ENCODE peak calls at places on chromosomes 13 and 19, in eight cellular contexts. L is A172; O is nephron progenitor cell; M is stimulated activated CD8-positive, alpha-beta memory T cell treated with anti-CD3 and anti-CD28 coated beads, Interleukin-4, amount 100 ng/mL, for 1 hour; J is GF-D8; A is GOT3; G is T-cell; H is A549. R is an unnamed sample.

GRCh38 chr19:47758433-47758784 is 13.1 kb downstream of the NOP53 start:
- DNase-seq in L (no peak), O (no peak), M (no peak), J (no peak), A (no peak), G (no peak), H (no peak), R (no peak)

GRCh38 chr13:31859546-31859945 is 120.2 kb downstream of the RXFP2 start:
- DNase-seq in L (no peak), O (no peak), M (no peak), J (no peak), A (no peak), G (no peak), H (no peak), R (no peak)

GRCh38 chr19:17469092-17469370 is 1.3 kb upstream of the SLC27A1 start:
- DNase-seq in L (no peak), O (no peak), M (no peak), J (no peak), A (no peak), G (no peak), H (no peak), R (no peak)

GRCh38 chr19:2478756-2479555 is 3.0 kb downstream of the GADD45B start:
- DNase-seq in L (peak), O (peak), M (peak), J (peak), A (peak), G (peak), H (peak), R (no peak)

GRCh38 chr13:23715762-23716235 is 145.6 kb downstream of the TNFRSF19 start:
- DNase-seq in L (no peak), O (peak), M (no peak), J (no peak), A (no peak), G (no peak), H (peak), R (no peak)

GRCh38 chr13:21458457-21458815 is 667 bp downstream of the ZDHHC20 start:
- DNase-seq in L (peak), O (peak), M (no peak), J (no peak), A (no peak), G (peak), H (peak), R (no peak)

GRCh38 chr13:35720690-35721554 is 244.4 kb upstream of the MAB21L1 start:
- DNase-seq in L (peak), O (peak), M (no peak), J (no peak), A (no peak), G (no peak), H (peak), R (no peak)

GRCh38 chr19:18091217-18091608 is 4.5 kb upstream of the IL12RB1 start:
- DNase-seq in L (no peak), O (no peak), M (peak), J (peak), A (no peak), G (peak), H (no peak), R (no peak)

GRCh38 chr13:20814224-20814910 is 40.6 kb upstream of the EEF1AKMT1 start:
- DNase-seq in L (peak), O (no peak), M (no peak), J (no peak), A (peak), G (no peak), H (peak), R (no peak)

GRCh38 chr13:68535329-68535728 is 1305.2 kb upstream of the PCDH9 start:
- DNase-seq in L (no peak), O (no peak), M (no peak), J (no peak), A (no peak), G (no peak), H (no peak), R (no peak)

GRCh38 chr19:815775-816499 is 5.8 kb downstream of the PLPPR3 start:
- DNase-seq in L (no peak), O (no peak), M (no peak), J (no peak), A (no peak), G (no peak), H (no peak), R (no peak)

GRCh38 chr13:109415057-109415456 is 371.3 kb downstream of the IRS2 start:
- DNase-seq in L (no peak), O (no peak), M (no peak), J (no peak), A (no peak), G (no peak), H (no peak), R (no peak)

GRCh38 chr19:44548736-44549135 is 19.3 kb upstream of the CEACAM20 start:
- DNase-seq in L (peak), O (no peak), M (no peak), J (no peak), A (no peak), G (no peak), H (no peak), R (no peak)

GRCh38 chr13:42367836-42368235 is 95.9 kb downstream of the AKAP11 start:
- DNase-seq in L (no peak), O (no peak), M (no peak), J (peak), A (no peak), G (no peak), H (no peak), R (peak)

GRCh38 chr13:98004107-98004506 is 50.6 kb downstream of the IPO5 start:
- DNase-seq in L (no peak), O (no peak), M (no peak), J (no peak), A (no peak), G (no peak), H (no peak), R (no peak)

GRCh38 chr13:41547253-41548000 is 90.1 kb downstream of the RGCC start:
- DNase-seq in L (no peak), O (peak), M (no peak), J (no peak), A (no peak), G (no peak), H (no peak), R (no peak)

GRCh38 chr19:28871099-28871725 is 341.7 kb downstream of the UQCRFS1 start:
- DNase-seq in L (no peak), O (no peak), M (no peak), J (no peak), A (no peak), G (no peak), H (no peak), R (no peak)

GRCh38 chr19:29292562-29292961 is 79.6 kb upstream of the UQCRFS1 start:
- DNase-seq in L (no peak), O (no peak), M (no peak), J (no peak), A (no peak), G (no peak), H (no peak), R (no peak)

GRCh38 chr19:18322759-18323460 is at the start of gene LSM4:
- DNase-seq in L (peak), O (peak), M (peak), J (peak), A (peak), G (peak), H (peak), R (peak)

GRCh38 chr13:27018230-27018875 is 153.3 kb downstream of the USP12 start:
- DNase-seq in L (no peak), O (no peak), M (no peak), J (no peak), A (no peak), G (no peak), H (no peak), R (no peak)

GRCh38 chr19:56162258-56162657 is 13.6 kb upstream of the GALP start:
- DNase-seq in L (peak), O (no peak), M (no peak), J (peak), A (no peak), G (no peak), H (no peak), R (no peak)

GRCh38 chr13:34258646-34259386 is 440.9 kb downstream of the RFC3 start:
- DNase-seq in L (no peak), O (no peak), M (no peak), J (no peak), A (no peak), G (no peak), H (no peak), R (no peak)

GRCh38 chr13:111904701-111905608 is 162.0 kb upstream of the SOX1 start:
- DNase-seq in L (no peak), O (no peak), M (no peak), J (no peak), A (no peak), G (no peak), H (no peak), R (no peak)

GRCh38 chr13:58087566-58087965 is 456.0 kb downstream of the PCDH17 start:
- DNase-seq in L (no peak), O (no peak), M (no peak), J (no peak), A (no peak), G (no peak), H (no peak), R (no peak)

GRCh38 chr13:48818495-48818961 is 157.2 kb upstream of the FNDC3A start:
- DNase-seq in L (peak), O (peak), M (no peak), J (no peak), A (no peak), G (no peak), H (peak), R (no peak)

GRCh38 chr13:99178636-99179035 is 22.0 kb upstream of the UBAC2 start:
- DNase-seq in L (no peak), O (no peak), M (no peak), J (peak), A (no peak), G (no peak), H (no peak), R (no peak)

GRCh38 chr13:48333976-48334375 is 30.4 kb downstream of the RB1 start:
- DNase-seq in L (no peak), O (no peak), M (no peak), J (no peak), A (no peak), G (no peak), H (no peak), R (no peak)

GRCh38 chr13:87089391-87089790 is 581.8 kb upstream of the SLITRK5 start:
- DNase-seq in L (peak), O (no peak), M (no peak), J (no peak), A (no peak), G (no peak), H (no peak), R (no peak)

GRCh38 chr19:55210120-55210493 is 806 bp upstream of the PTPRH start:
- DNase-seq in L (peak), O (no peak), M (no peak), J (no peak), A (no peak), G (no peak), H (peak), R (no peak)

GRCh38 chr19:49114630-49115363 is 627 bp downstream of the LIN7B start:
- DNase-seq in L (no peak), O (peak), M (no peak), J (no peak), A (no peak), G (peak), H (no peak), R (no peak)

GRCh38 chr19:3100747-3101730 is 6.9 kb downstream of the GNA11 start:
- DNase-seq in L (no peak), O (no peak), M (no peak), J (no peak), A (no peak), G (no peak), H (no peak), R (no peak)

GRCh38 chr13:68608147-68608546 is 1378.0 kb upstream of the PCDH9 start:
- DNase-seq in L (peak), O (no peak), M (no peak), J (no peak), A (no peak), G (no peak), H (no peak), R (no peak)

GRCh38 chr13:63288576-63288975 is 1872.9 kb upstream of the PCDH20 start:
- DNase-seq in L (no peak), O (no peak), M (no peak), J (no peak), A (no peak), G (no peak), H (no peak), R (no peak)

GRCh38 chr13:75129331-75129730 is 352.6 kb downstream of the TBC1D4 start:
- DNase-seq in L (no peak), O (no peak), M (no peak), J (no peak), A (no peak), G (no peak), H (no peak), R (no peak)

GRCh38 chr13:98500963-98501421 is 75.9 kb downstream of the STK24 start:
- DNase-seq in L (no peak), O (no peak), M (no peak), J (no peak), A (no peak), G (no peak), H (no peak), R (no peak)

GRCh38 chr19:13099073-13099999 is 3.3 kb downstream of the LYL1 start:
- DNase-seq in L (no peak), O (peak), M (peak), J (peak), A (no peak), G (peak), H (no peak), R (no peak)

GRCh38 chr13:57633950-57634828 is 2.6 kb downstream of the PCDH17 start:
- DNase-seq in L (no peak), O (peak), M (no peak), J (no peak), A (no peak), G (no peak), H (no peak), R (no peak)

GRCh38 chr13:33497146-33497845 is 211.7 kb upstream of the STARD13 start:
- DNase-seq in L (peak), O (no peak), M (no peak), J (no peak), A (no peak), G (no peak), H (no peak), R (no peak)

GRCh38 chr19:19120308-19121156 is 17.7 kb downstream of the TMEM161A start:
- DNase-seq in L (no peak), O (peak), M (no peak), J (no peak), A (no peak), G (no peak), H (peak), R (no peak)

GRCh38 chr13:109783815-109784589 is 2.4 kb downstream of the IRS2 start:
- DNase-seq in L (no peak), O (no peak), M (no peak), J (no peak), A (no peak), G (no peak), H (no peak), R (no peak)